ENCODE peak calls at places on chromosomes 7 and 10, in nine cellular contexts. One of them, this sample, is unnamed.

GRCh38 chr10:31864834-31865518 is 63.7 kb downstream of the ARHGAP12 start:
- DNase-seq in tibial artery: no peak
- DNase-seq in stimulated activated CD8-positive, alpha-beta memory T cell treated with anti-CD3 and anti-CD28 coated beads, Interleukin-4, amount 100 ng/mL, for 24 hours: no peak
- DNase-seq in keratinocyte: no peak
- DNase-seq in DND-41: no peak
- DNase-seq in stimulated activated CD4-positive, alpha-beta T cell treated with anti-CD3 and anti-CD28 coated beads, Interleukin-15, amount 100 ng/mL, for 24 hours: no peak
- DNase-seq in activated T-cell treated with anti-CD3 and anti-CD28 coated beads for 1 hour: no peak
- DNase-seq in HCT116: no peak
- DNase-seq in CD8-positive, alpha-beta memory T cell: no peak
- DNase-seq in this sample: no peak

GRCh38 chr10:128047337-128047736 is 78.9 kb downstream of the MKI67 start:
- DNase-seq in tibial artery: peak
- DNase-seq in stimulated activated CD8-positive, alpha-beta memory T cell treated with anti-CD3 and anti-CD28 coated beads, Interleukin-4, amount 100 ng/mL, for 24 hours: peak
- DNase-seq in keratinocyte: peak
- DNase-seq in DND-41: peak
- DNase-seq in stimulated activated CD4-positive, alpha-beta T cell treated with anti-CD3 and anti-CD28 coated beads, Interleukin-15, amount 100 ng/mL, for 24 hours: peak
- DNase-seq in activated T-cell treated with anti-CD3 and anti-CD28 coated beads for 1 hour: peak
- DNase-seq in HCT116: peak
- DNase-seq in CD8-positive, alpha-beta memory T cell: peak
- DNase-seq in this sample: no peak

GRCh38 chr7:1227071-1227804 is 5.4 kb upstream of the UNCX start:
- DNase-seq in tibial artery: no peak
- DNase-seq in stimulated activated CD8-positive, alpha-beta memory T cell treated with anti-CD3 and anti-CD28 coated beads, Interleukin-4, amount 100 ng/mL, for 24 hours: no peak
- DNase-seq in keratinocyte: no peak
- DNase-seq in DND-41: no peak
- DNase-seq in stimulated activated CD4-positive, alpha-beta T cell treated with anti-CD3 and anti-CD28 coated beads, Interleukin-15, amount 100 ng/mL, for 24 hours: no peak
- DNase-seq in activated T-cell treated with anti-CD3 and anti-CD28 coated beads for 1 hour: no peak
- DNase-seq in HCT116: no peak
- DNase-seq in CD8-positive, alpha-beta memory T cell: no peak
- DNase-seq in this sample: no peak

GRCh38 chr7:6221340-6222319 is 50.8 kb downstream of the CYTH3 start:
- DNase-seq in tibial artery: no peak
- DNase-seq in stimulated activated CD8-positive, alpha-beta memory T cell treated with anti-CD3 and anti-CD28 coated beads, Interleukin-4, amount 100 ng/mL, for 24 hours: no peak
- DNase-seq in keratinocyte: no peak
- DNase-seq in DND-41: no peak
- DNase-seq in stimulated activated CD4-positive, alpha-beta T cell treated with anti-CD3 and anti-CD28 coated beads, Interleukin-15, amount 100 ng/mL, for 24 hours: peak
- DNase-seq in activated T-cell treated with anti-CD3 and anti-CD28 coated beads for 1 hour: no peak
- DNase-seq in HCT116: no peak
- DNase-seq in CD8-positive, alpha-beta memory T cell: no peak
- DNase-seq in this sample: no peak

GRCh38 chr7:7798510-7798909 is 80.1 kb upstream of the RPA3 start:
- DNase-seq in tibial artery: no peak
- DNase-seq in stimulated activated CD8-positive, alpha-beta memory T cell treated with anti-CD3 and anti-CD28 coated beads, Interleukin-4, amount 100 ng/mL, for 24 hours: no peak
- DNase-seq in keratinocyte: no peak
- DNase-seq in DND-41: peak
- DNase-seq in stimulated activated CD4-positive, alpha-beta T cell treated with anti-CD3 and anti-CD28 coated beads, Interleukin-15, amount 100 ng/mL, for 24 hours: no peak
- DNase-seq in activated T-cell treated with anti-CD3 and anti-CD28 coated beads for 1 hour: no peak
- DNase-seq in HCT116: no peak
- DNase-seq in CD8-positive, alpha-beta memory T cell: no peak
- DNase-seq in this sample: no peak

GRCh38 chr7:30995541-30995940 is 31.8 kb downstream of the GHRHR start:
- DNase-seq in tibial artery: no peak
- DNase-seq in stimulated activated CD8-positive, alpha-beta memory T cell treated with anti-CD3 and anti-CD28 coated beads, Interleukin-4, amount 100 ng/mL, for 24 hours: no peak
- DNase-seq in keratinocyte: no peak
- DNase-seq in DND-41: no peak
- DNase-seq in stimulated activated CD4-positive, alpha-beta T cell treated with anti-CD3 and anti-CD28 coated beads, Interleukin-15, amount 100 ng/mL, for 24 hours: no peak
- DNase-seq in activated T-cell treated with anti-CD3 and anti-CD28 coated beads for 1 hour: no peak
- DNase-seq in HCT116: no peak
- DNase-seq in CD8-positive, alpha-beta memory T cell: no peak
- DNase-seq in this sample: no peak

GRCh38 chr10:79246209-79246581 is 101.1 kb upstream of the PPIF start:
- DNase-seq in tibial artery: peak
- DNase-seq in stimulated activated CD8-positive, alpha-beta memory T cell treated with anti-CD3 and anti-CD28 coated beads, Interleukin-4, amount 100 ng/mL, for 24 hours: no peak
- DNase-seq in keratinocyte: no peak
- DNase-seq in DND-41: no peak
- DNase-seq in stimulated activated CD4-positive, alpha-beta T cell treated with anti-CD3 and anti-CD28 coated beads, Interleukin-15, amount 100 ng/mL, for 24 hours: no peak
- DNase-seq in activated T-cell treated with anti-CD3 and anti-CD28 coated beads for 1 hour: no peak
- DNase-seq in HCT116: no peak
- DNase-seq in CD8-positive, alpha-beta memory T cell: no peak
- DNase-seq in this sample: peak

GRCh38 chr10:70783056-70783684 is 2.0 kb downstream of the TBATA start:
- DNase-seq in tibial artery: no peak
- DNase-seq in stimulated activated CD8-positive, alpha-beta memory T cell treated with anti-CD3 and anti-CD28 coated beads, Interleukin-4, amount 100 ng/mL, for 24 hours: no peak
- DNase-seq in keratinocyte: no peak
- DNase-seq in DND-41: no peak
- DNase-seq in stimulated activated CD4-positive, alpha-beta T cell treated with anti-CD3 and anti-CD28 coated beads, Interleukin-15, amount 100 ng/mL, for 24 hours: no peak
- DNase-seq in activated T-cell treated with anti-CD3 and anti-CD28 coated beads for 1 hour: no peak
- DNase-seq in HCT116: no peak
- DNase-seq in CD8-positive, alpha-beta memory T cell: no peak
- DNase-seq in this sample: no peak

GRCh38 chr7:24979470-24979862 is 512 bp downstream of the OSBPL3 start:
- DNase-seq in tibial artery: peak
- DNase-seq in stimulated activated CD8-positive, alpha-beta memory T cell treated with anti-CD3 and anti-CD28 coated beads, Interleukin-4, amount 100 ng/mL, for 24 hours: peak
- DNase-seq in keratinocyte: no peak
- DNase-seq in DND-41: peak
- DNase-seq in stimulated activated CD4-positive, alpha-beta T cell treated with anti-CD3 and anti-CD28 coated beads, Interleukin-15, amount 100 ng/mL, for 24 hours: peak
- DNase-seq in activated T-cell treated with anti-CD3 and anti-CD28 coated beads for 1 hour: peak
- DNase-seq in HCT116: no peak
- DNase-seq in CD8-positive, alpha-beta memory T cell: peak
- DNase-seq in this sample: peak